ENCODE peak calls at places on chromosomes 7 and 10, in six cellular contexts. F is GM12878, U is K562, D is H1, J is GM12892, N is HepG2. S is an unnamed sample.

GRCh38 chr10:104449402-104449801 is 95.8 kb downstream of the CFAP58 start:
- DNase-seq in F (no peak), J (no peak), N (no peak), U (no peak), D (no peak), S (no peak)

GRCh38 chr7:112880786-112881418 is 90.7 kb upstream of the TMEM168 start:
- DNase-seq in U (no peak), D (no peak), J (no peak), F (no peak), N (no peak), S (no peak)

GRCh38 chr7:142612264-142612881 is 136.9 kb upstream of the PRSS1 start:
- DNase-seq in U (no peak), D (no peak), J (no peak), F (no peak), N (no peak), S (no peak)

GRCh38 chr10:88045544-88046415 is 182.4 kb downstream of the PTEN start:
- DNase-seq in F (no peak), D (no peak), J (no peak), N (no peak), U (no peak), S (no peak)

GRCh38 chr7:106808967-106809635 is 56.0 kb upstream of the PIK3CG start:
- DNase-seq in F (no peak), U (no peak), D (no peak), N (no peak), J (no peak), S (no peak)

GRCh38 chr10:62749104-62749683 is 55.3 kb upstream of the ADO start:
- DNase-seq in J (no peak), N (no peak), U (no peak), F (no peak), D (no peak), S (no peak)

GRCh38 chr10:72254891-72255568 is 18.7 kb upstream of the DDIT4 start:
- DNase-seq in D (no peak), N (no peak), J (peak), U (peak), F (no peak), S (no peak)

GRCh38 chr7:7125993-7126392 is 56.4 kb upstream of the C1GALT1 start:
- DNase-seq in U (no peak), F (no peak), N (peak), J (no peak), D (no peak), S (no peak)

GRCh38 chr10:104424719-104425118 is 71.1 kb downstream of the CFAP58 start:
- DNase-seq in N (no peak), D (no peak), U (no peak), F (peak), J (peak), S (no peak)

GRCh38 chr7:37409456-37409855 is 39.2 kb downstream of the ELMO1 start:
- DNase-seq in J (no peak), U (no peak), F (no peak), N (no peak), D (no peak), S (no peak)

GRCh38 chr7:47791682-47792081 is 156.6 kb downstream of the PKD1L1 start:
- DNase-seq in U (no peak), N (no peak), F (no peak), J (no peak), D (no peak), S (no peak)

GRCh38 chr7:29806793-29807178 is 478 bp downstream of the WIPF3 start:
- DNase-seq in D (no peak), N (no peak), U (no peak), F (no peak), J (no peak), S (no peak)

GRCh38 chr7:22860784-22861482 is 38.3 kb upstream of the TOMM7 start:
- DNase-seq in J (no peak), F (no peak), N (peak), U (peak), D (no peak), S (no peak)

GRCh38 chr10:16787361-16787791 is 29.8 kb downstream of the RSU1 start:
- DNase-seq in J (no peak), D (no peak), U (no peak), N (no peak), F (no peak), S (no peak)

GRCh38 chr7:126529833-126530232 is 722.9 kb downstream of the GRM8 start:
- DNase-seq in F (no peak), D (no peak), N (no peak), U (no peak), J (no peak), S (no peak)

GRCh38 chr10:12351447-12351846 is 2.1 kb downstream of the CAMK1D start:
- DNase-seq in D (no peak), N (no peak), F (no peak), J (no peak), U (no peak), S (no peak)

GRCh38 chr10:14648936-14649335 is 125.8 kb downstream of the FAM107B start:
- DNase-seq in D (no peak), F (no peak), J (no peak), N (no peak), U (no peak), S (no peak)

GRCh38 chr10:62658516-62658915 is 146.0 kb upstream of the ADO start:
- DNase-seq in D (no peak), J (no peak), U (no peak), F (no peak), N (no peak), S (no peak)

GRCh38 chr10:6416892-6417512 is 163.1 kb downstream of the PRKCQ start:
- DNase-seq in F (no peak), N (peak), U (peak), J (no peak), D (no peak), S (peak)

GRCh38 chr10:117226813-117227451 is 14.0 kb upstream of the SLC18A2 start:
- DNase-seq in J (no peak), N (peak), F (no peak), U (peak), D (no peak), S (no peak)

GRCh38 chr10:29861811-29862505 is 197.4 kb downstream of the JCAD start:
- DNase-seq in U (no peak), N (no peak), D (no peak), F (no peak), J (no peak), S (no peak)

GRCh38 chr10:16986406-16987128 is 143.0 kb downstream of the CUBN start:
- DNase-seq in D (no peak), J (no peak), U (no peak), F (no peak), N (peak), S (no peak)

GRCh38 chr10:55852850-55853249 is 508.2 kb downstream of the ZWINT start:
- DNase-seq in D (no peak), F (no peak), N (no peak), J (no peak), U (no peak), S (no peak)

GRCh38 chr10:21309427-21309826 is 216.1 kb downstream of the SKIDA1 start:
- DNase-seq in U (no peak), D (no peak), F (no peak), J (no peak), N (no peak), S (no peak)

GRCh38 chr7:132065193-132065972 is 509.0 kb upstream of the PODXL start:
- DNase-seq in N (no peak), D (peak), F (no peak), J (no peak), U (no peak), S (no peak)

GRCh38 chr10:8418631-8419030 is 364.1 kb downstream of the GATA3 start:
- DNase-seq in F (no peak), D (no peak), U (no peak), J (no peak), N (no peak), S (no peak)

GRCh38 chr10:49076741-49077521 is 38.4 kb downstream of the VSTM4 start:
- DNase-seq in F (peak), N (no peak), J (no peak), D (no peak), U (no peak), S (no peak)

GRCh38 chr7:70636169-70636568 is 495.8 kb upstream of the GALNT17 start:
- DNase-seq in D (no peak), J (no peak), N (no peak), U (no peak), F (no peak), S (no peak)
- TF ChIP-seq POLR2A in D (no peak), J (no peak), N (no peak), U (no peak), F (no peak), S (no peak)

GRCh38 chr7:954330-955238 is at the start of gene ADAP1:
- DNase-seq in D (no peak), U (peak), J (peak), N (no peak), F (no peak), S (peak)

GRCh38 chr7:956031-956430 is 1.6 kb upstream of the ADAP1 start:
- DNase-seq in N (no peak), F (no peak), U (no peak), D (no peak), J (no peak), S (no peak)

GRCh38 chr7:952548-953441 is 1.7 kb downstream of the ADAP1 start:
- DNase-seq in J (no peak), F (no peak), D (no peak), U (no peak), N (no peak), S (no peak)

GRCh38 chr7:951881-952547 is 2.5 kb downstream of the ADAP1 start:
- DNase-seq in U (no peak), J (no peak), D (no peak), F (no peak), N (no peak), S (no peak)

GRCh38 chr7:953547-954327 is 743 bp downstream of the ADAP1 start:
- DNase-seq in F (no peak), N (peak), U (no peak), D (no peak), J (no peak), S (no peak)
- TF ChIP-seq POLR2AphosphoS5 in F (no peak), N (no peak), U (no peak), D (no peak), J (no peak), S (no peak)

DNA sequence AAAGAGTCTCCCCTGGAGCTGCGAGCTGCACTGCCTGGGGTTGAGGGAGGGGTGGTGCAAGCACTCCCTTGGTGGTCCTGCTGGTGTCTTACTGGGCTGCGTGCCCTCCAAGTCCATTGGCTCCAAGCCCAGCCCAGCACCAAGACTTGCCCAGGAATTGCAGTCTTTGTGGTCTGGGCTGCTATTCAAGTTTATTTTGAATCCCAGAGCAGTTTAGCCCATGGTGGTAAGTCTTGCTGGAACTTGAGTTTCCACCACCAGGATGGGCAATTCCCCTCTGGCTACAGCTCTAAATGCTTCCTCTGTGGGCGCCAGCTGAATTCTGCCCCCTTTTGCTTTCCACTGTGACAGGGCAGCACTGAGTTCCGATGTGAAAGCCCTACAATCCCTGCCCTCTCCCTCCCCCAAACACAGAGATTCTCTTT is 25.1 kb downstream of the GALNT11 start:
- DNase-seq in D (no peak), N (no peak), F (no peak), J (no peak), U (no peak), S (no peak)
- TF ChIP-seq TAF1 in D (no peak), N (no peak), F (no peak), J (no peak), U (no peak), S (no peak)

GRCh38 chr7:4641091-4641666 is 40.9 kb upstream of the FOXK1 start:
- DNase-seq in U (no peak), N (no peak), F (no peak), J (no peak), D (no peak), S (no peak)
- TF ChIP-seq POLR2A in U (no peak), N (peak), F (no peak), J (no peak), D (no peak), S (no peak)

GRCh38 chr7:92460510-92460909 is 13.2 kb downstream of the GATAD1 start:
- DNase-seq in J (no peak), U (no peak), N (no peak), D (no peak), F (no peak), S (no peak)

GRCh38 chr7:92456241-92456640 is 9.0 kb downstream of the GATAD1 start:
- DNase-seq in J (no peak), D (no peak), F (no peak), N (no peak), U (no peak), S (no peak)

GRCh38 chr7:92461027-92462003 is 14.0 kb downstream of the GATAD1 start:
- DNase-seq in N (peak), J (peak), F (no peak), U (peak), D (no peak), S (peak)

GRCh38 chr7:92464515-92464914 is 13.2 kb downstream of the ERVW-1 start:
- DNase-seq in F (no peak), U (no peak), J (no peak), D (no peak), N (no peak), S (no peak)

DNA sequence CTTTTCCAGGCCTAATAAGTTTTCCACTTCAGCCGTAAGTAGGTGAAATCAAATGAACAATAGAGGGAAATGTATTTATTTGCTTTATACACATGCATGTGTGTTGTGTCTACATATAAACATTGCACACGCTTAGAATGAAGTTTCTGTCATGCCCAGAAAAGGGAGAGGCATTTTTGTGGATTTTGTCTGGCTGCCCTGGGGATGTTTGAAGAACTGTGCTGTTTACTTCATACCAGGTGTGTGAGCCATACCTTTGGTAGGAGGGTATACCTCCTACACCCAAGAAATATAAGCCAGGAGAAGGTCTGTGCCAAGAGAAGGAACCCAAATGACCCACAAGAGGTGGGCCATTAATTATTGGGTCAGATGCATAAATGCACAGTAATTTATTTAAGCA is 12.8 kb downstream of the GATAD1 start:
- DNase-seq in J (no peak), N (no peak), F (no peak), D (no peak), U (no peak), S (no peak)
- TF ChIP-seq POLR2AphosphoS5 in J (no peak), N (no peak), F (no peak), D (no peak), U (peak), S (no peak)

DNA sequence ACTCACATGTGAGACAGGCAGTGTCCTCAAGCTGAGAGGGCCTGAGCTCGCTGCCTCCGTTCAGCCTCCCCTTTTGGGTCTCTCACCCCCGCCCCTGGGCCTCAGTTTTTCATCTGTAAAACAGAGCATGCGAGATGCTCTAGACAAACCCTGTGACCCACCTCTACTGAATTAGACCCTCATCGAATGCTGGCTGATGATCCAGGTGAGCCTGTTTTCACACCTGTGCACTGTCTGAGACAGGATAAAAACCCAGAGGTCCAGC is 102.1 kb downstream of the PDGFA start:
- DNase-seq in F (no peak), U (no peak), J (no peak), D (no peak), N (no peak), S (no peak)
- TF ChIP-seq TAF1 in F (no peak), U (no peak), J (no peak), D (no peak), N (no peak), S (no peak)

DNA sequence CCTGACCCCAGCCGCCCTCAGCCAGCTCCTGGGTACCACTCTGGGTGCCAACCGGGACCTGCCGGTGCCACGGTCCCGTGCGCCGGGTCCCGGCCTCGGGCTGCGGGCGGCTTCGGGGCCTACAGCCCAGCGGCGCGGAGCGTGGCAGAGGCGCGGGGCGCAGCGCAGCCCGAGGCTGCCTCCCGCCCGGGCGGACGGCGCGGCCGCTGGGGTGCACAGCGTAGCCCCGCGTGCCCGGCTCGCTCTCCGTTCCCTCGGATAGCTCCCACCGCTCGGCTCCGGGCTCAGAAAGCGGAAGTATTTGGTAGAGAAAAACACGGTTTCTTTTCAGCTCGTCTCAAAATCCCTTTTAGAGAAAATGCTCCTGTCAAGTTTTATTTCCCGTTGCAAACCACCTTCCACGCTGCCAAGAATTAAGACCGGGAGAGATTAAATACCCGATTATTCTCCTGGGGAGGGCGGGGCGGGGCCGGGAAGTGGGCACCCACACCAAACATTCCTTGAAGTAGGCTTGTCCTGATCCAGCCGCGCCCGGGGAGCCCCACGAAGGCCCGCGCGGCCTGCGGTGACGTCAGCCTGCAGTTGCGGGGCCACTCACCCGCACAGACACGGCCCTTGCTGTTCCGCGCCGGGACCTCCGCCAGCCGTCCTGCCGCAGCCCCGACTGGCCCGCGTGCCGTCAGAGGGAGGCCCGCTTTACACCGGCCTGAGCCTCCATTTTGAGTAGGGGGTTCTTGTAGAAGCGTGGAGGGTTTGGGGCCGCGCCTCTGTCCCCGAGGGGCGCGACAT is 7.2 kb downstream of the HOXA13 start:
- DNase-seq in J (no peak), D (no peak), F (no peak), N (no peak), U (no peak), S (no peak)
- TF ChIP-seq POLR2A in J (no peak), D (no peak), F (no peak), N (no peak), U (no peak), S (no peak)

DNA sequence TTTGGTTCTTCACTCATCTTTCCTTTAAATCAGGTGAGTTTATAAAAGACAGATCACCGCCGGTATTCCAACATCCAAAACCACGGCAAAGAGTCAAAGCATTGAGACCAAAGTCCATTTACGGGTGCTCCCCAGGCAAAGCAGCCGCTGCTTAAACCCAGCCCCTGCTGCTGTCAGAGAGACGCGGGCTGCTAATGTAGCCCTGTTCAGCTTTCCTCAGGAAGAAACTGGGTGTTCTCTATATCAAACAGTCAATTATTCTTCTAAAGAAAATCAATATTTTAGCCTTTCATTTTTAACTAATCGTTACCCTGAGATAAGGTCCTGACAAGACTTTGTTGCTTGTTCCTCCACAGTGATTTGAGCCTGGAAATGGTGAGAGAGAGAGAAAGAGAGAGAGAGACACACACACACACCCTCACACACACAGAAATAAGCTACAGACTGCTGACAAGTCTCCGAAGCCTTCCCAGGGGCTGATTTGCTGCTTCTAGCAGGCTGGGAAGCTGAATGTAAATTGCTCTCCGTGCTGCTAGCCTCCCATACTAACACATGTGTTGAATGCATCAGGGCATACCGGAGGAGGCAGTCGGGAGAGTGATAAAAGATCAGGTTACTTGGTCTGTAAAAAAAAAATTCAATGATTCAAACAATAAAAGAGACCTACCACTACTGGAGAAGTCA is 183.0 kb upstream of the ANK3 start:
- DNase-seq in D (peak), U (no peak), J (no peak), F (no peak), N (peak), S (no peak)
- TF ChIP-seq POLR2AphosphoS5 in D (no peak), U (no peak), J (no peak), F (no peak), N (no peak), S (no peak)

DNA sequence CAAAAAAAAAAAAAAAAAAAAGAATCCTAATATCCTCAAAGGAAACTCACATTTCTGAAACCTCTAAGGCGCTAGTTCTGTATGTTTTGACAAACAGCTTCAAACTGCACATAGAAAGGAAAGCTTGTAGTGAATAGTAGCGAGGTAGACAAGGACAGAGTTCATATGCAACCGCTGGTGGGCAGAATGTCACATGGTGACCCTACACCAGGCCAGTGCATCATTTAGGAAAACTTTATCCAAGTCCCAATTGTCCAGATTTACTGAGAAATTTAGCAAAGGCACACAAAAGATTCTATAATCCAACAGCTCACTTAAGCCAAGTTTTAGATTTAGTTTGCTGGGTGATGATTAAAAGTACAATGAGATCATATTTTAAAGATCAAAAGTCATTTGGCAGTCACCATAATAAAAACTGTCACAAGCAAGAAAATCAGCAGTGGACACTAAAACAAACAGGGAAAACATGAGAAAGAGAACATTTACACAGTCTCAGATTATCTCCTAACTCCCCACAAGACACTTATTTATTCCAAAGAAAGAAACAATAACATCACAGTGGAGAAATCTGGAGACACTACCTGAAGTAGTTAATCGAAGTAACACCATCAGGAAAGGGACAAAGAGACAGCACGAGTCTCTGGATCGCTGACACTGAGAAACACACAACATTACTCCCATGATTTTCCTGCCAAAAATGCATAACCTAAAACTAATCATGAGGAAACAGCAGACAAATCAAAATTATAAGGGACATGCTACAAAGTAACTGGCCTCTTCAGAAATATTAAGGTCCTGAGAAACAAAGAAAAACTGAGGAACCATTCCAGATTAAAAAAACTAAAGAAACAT is 20.2 kb downstream of the FAM204A start:
- DNase-seq in F (no peak), U (no peak), D (no peak), N (no peak), J (no peak), S (no peak)
- TF ChIP-seq TAF1 in F (no peak), U (no peak), D (no peak), N (no peak), J (no peak), S (no peak)

GRCh38 chr10:113073549-113074189 is 123.6 kb downstream of the TCF7L2 start:
- DNase-seq in J (no peak), D (peak), N (peak), U (peak), F (no peak), S (no peak)
- TF ChIP-seq POLR2A in J (no peak), D (no peak), N (no peak), U (no peak), F (no peak), S (no peak)

S was measured in GM12891.